ENCODE peak calls at places on chromosomes 3 and 15, in four cellular contexts. U is iPS DF 6.9, K is upper lobe of right lung, Q is A549. X is an unnamed sample.

GRCh38 chr3:159803444-159803843 is 185.2 kb upstream of the IL12A start:
- DNase-seq in U (no peak), K (no peak), Q (no peak), X (no peak)

GRCh38 chr3:49133226-49133951 is 539 bp upstream of the LAMB2 start:
- DNase-seq in U (peak), K (peak), Q (peak), X (peak)

GRCh38 chr3:66021731-66022131 is 17.0 kb downstream of the MAGI1 start:
- DNase-seq in U (no peak), K (no peak), Q (peak), X (no peak)

GRCh38 chr3:132721479-132722164 is 587 bp downstream of the NPHP3 start:
- DNase-seq in U (no peak), K (peak), Q (peak), X (peak)

GRCh38 chr3:121493431-121493830 is 52.4 kb downstream of the POLQ start:
- DNase-seq in U (no peak), K (no peak), Q (no peak), X (no peak)

GRCh38 chr3:3800076-3800448 is 831 bp downstream of the LRRN1 start:
- DNase-seq in U (no peak), K (peak), Q (no peak), X (no peak)

GRCh38 chr3:4894891-4895530 is 84.2 kb upstream of the BHLHE40 start:
- DNase-seq in U (no peak), K (no peak), Q (no peak), X (no peak)

GRCh38 chr15:59339252-59339672 is 33.4 kb downstream of the MYO1E start:
- DNase-seq in U (no peak), K (no peak), Q (no peak), X (no peak)

GRCh38 chr3:128075516-128076464 is 23.6 kb downstream of the SEC61A1 start:
- DNase-seq in U (peak), K (peak), Q (peak), X (peak)

GRCh38 chr3:123258359-123258758 is 56.6 kb downstream of the SEC22A start:
- DNase-seq in U (no peak), K (no peak), Q (no peak), X (no peak)

GRCh38 chr3:128988286-128988685 is 5.6 kb downstream of the CFAP92 start:
- DNase-seq in U (no peak), K (no peak), Q (no peak), X (peak)

GRCh38 chr15:73915085-73915484 is 11.2 kb upstream of the LOXL1 start:
- DNase-seq in U (no peak), K (no peak), Q (no peak), X (no peak)

GRCh38 chr3:107024481-107025153 is 352.6 kb upstream of the CCDC54 start:
- DNase-seq in U (no peak), K (no peak), Q (no peak), X (no peak)

GRCh38 chr15:52567886-52568568 is 803 bp downstream of the ARPP19 start:
- DNase-seq in U (no peak), K (peak), Q (peak), X (no peak)

GRCh38 chr15:48385431-48385830 is 54.2 kb downstream of the DUT start:
- DNase-seq in U (no peak), K (no peak), Q (no peak), X (no peak)

GRCh38 chr3:113234028-113234427 is 22.7 kb downstream of the BOC start:
- DNase-seq in U (no peak), K (no peak), Q (no peak), X (no peak)

GRCh38 chr15:40048155-40048792 is 9.3 kb upstream of the SRP14 start:
- DNase-seq in U (no peak), K (no peak), Q (no peak), X (peak)

GRCh38 chr15:38069506-38069905 is 135.1 kb downstream of the TMCO5A start:
- DNase-seq in U (no peak), K (peak), Q (peak), X (peak)

GRCh38 chr3:43215684-43216336 is 70.5 kb upstream of the SNRK start:
- DNase-seq in U (no peak), K (no peak), Q (peak), X (no peak)

GRCh38 chr3:23501201-23501824 is 298.2 kb downstream of the UBE2E2 start:
- DNase-seq in U (no peak), K (no peak), Q (no peak), X (no peak)

GRCh38 chr3:48268381-48268935 is 27.6 kb downstream of the ZNF589 start:
- DNase-seq in U (no peak), K (no peak), Q (no peak), X (no peak)

GRCh38 chr15:101114610-101115009 is 137.2 kb downstream of the CHSY1 start:
- DNase-seq in U (no peak), K (no peak), Q (no peak), X (no peak)

GRCh38 chr15:75994220-75994619 is 18.0 kb downstream of the NRG4 start:
- DNase-seq in U (no peak), K (no peak), Q (no peak), X (no peak)
- H3K27ac ChIP-seq in U (no peak), K (no peak), Q (no peak), X (no peak)

GRCh38 chr3:71109241-71109976 is 474.1 kb downstream of the FOXP1 start:
- DNase-seq in U (no peak), K (no peak), Q (no peak), X (no peak)

GRCh38 chr3:71110531-71111222 is 472.9 kb downstream of the FOXP1 start:
- DNase-seq in U (no peak), K (no peak), Q (no peak), X (no peak)

GRCh38 chr3:71112576-71112975 is 471.0 kb downstream of the FOXP1 start:
- DNase-seq in U (no peak), K (no peak), Q (no peak), X (no peak)

GRCh38 chr3:71109977-71110285 is 473.6 kb downstream of the FOXP1 start:
- DNase-seq in U (no peak), K (no peak), Q (no peak), X (no peak)

GRCh38 chr3:71111784-71112440 is 471.6 kb downstream of the FOXP1 start:
- DNase-seq in U (no peak), K (no peak), Q (no peak), X (no peak)
- H3K27ac ChIP-seq in U (no peak), K (peak), Q (peak), X (peak)

GRCh38 chr3:44468572-44469520 is 8.6 kb downstream of the ZNF445 start:
- DNase-seq in U (no peak), K (no peak), Q (no peak), X (no peak)
- H3K27ac ChIP-seq in U (no peak), K (no peak), Q (no peak), X (no peak)

GRCh38 chr15:43794269-43795037 is 2.3 kb downstream of the SERF2 start:
- DNase-seq in U (no peak), K (no peak), Q (no peak), X (no peak)
- H3K27ac ChIP-seq in U (no peak), K (peak), Q (no peak), X (peak)

GRCh38 chr3:194584866-194585265 is 48.4 kb downstream of the TMEM44 start:
- DNase-seq in U (no peak), K (no peak), Q (no peak), X (no peak)
- H3K27ac ChIP-seq in U (no peak), K (peak), Q (peak), X (peak)

GRCh38 chr3:12810013-12810780 is 13.7 kb downstream of the CAND2 start:
- DNase-seq in U (peak), K (peak), Q (peak), X (peak)

GRCh38 chr3:12807960-12808359 is 11.5 kb downstream of the CAND2 start:
- DNase-seq in U (no peak), K (peak), Q (no peak), X (no peak)

GRCh38 chr3:12809001-12809400 is 12.5 kb downstream of the CAND2 start:
- DNase-seq in U (no peak), K (no peak), Q (no peak), X (no peak)

GRCh38 chr3:12808587-12808986 is 12.1 kb downstream of the CAND2 start:
- DNase-seq in U (no peak), K (no peak), Q (no peak), X (no peak)

DNA sequence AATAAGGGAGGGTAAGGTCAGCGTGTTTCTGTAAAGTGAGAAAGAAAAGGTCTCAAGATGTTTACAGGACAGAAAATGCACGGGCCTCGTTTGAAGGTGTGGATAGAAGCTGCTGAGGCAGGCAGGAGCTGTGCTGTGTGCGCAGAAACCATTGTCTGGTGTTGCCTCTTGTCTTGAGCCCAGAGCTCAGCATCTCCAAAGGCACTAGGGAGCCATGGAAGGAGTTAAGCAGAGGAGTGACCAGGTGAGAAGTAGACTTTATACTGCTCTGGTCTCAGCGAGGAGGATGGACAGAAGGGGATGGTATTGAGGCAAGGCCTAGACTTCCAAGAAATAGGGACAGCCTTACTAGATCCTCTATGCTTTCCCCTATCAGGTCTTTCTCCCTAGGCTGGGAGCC is 13.0 kb downstream of the CAND2 start:
- DNase-seq in U (no peak), K (no peak), Q (no peak), X (no peak)
- H3K27ac ChIP-seq in U (no peak), K (peak), Q (peak), X (peak)

GRCh38 chr15:87949214-87949933 is 307.2 kb downstream of the NTRK3 start:
- DNase-seq in U (no peak), K (no peak), Q (no peak), X (no peak)
- H3K27ac ChIP-seq in U (no peak), K (peak), Q (no peak), X (peak)

DNA sequence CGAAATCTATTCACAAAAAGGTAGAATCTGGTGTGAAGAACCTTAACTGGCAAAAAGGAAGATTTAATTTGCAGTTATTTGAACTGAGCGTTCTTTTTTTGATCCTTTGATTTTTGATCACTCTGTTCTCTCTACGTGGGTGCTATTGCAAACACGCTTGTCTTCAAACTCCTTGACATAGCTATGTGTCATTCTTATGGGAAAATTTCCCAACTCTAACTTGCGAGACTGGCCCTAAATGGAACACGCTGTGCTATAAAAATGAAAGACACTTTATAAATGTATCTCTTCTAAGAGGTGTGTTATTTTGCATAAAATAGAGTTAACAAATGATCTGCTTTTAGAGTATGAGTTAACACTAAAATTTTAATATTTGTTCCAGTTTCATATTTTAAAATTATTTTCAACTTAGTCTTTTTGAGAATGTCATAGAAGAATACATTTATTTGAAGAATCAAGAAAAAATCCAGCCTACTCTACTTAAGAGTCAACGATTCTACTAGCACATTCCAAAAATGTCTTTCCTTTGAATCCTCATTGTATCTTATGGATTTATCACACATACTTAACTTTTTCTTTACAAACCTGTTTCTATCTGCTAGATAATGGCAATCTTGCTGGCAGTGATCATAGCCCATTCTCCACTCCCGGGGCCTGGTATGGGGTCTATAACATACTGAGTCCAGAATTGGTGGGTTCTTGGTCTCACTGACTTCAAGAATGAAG is 610.0 kb upstream of the TBL1XR1 start:
- DNase-seq in U (no peak), K (no peak), Q (no peak), X (no peak)
- H3K27ac ChIP-seq in U (no peak), K (peak), Q (peak), X (no peak)